ENCODE peak calls at places on chromosomes 1 and 21, in seven cellular contexts. One of them, this sample, is unnamed. For H3K27me3 and H3K4me1, the result is how much of the 10 kb centered on the place peaks cover.

GRCh38 chr1:156663178-156663577 is 14.0 kb downstream of the NES start:
- DNase-seq in heart left ventricle: peak
- DNase-seq in A673: no peak
- DNase-seq in endodermal cell: peak
- DNase-seq in CD8-positive, alpha-beta T cell: no peak
- DNase-seq in Caco-2: no peak
- DNase-seq in IMR-90: peak
- DNase-seq in this sample: no peak

GRCh38 chr21:41460578-41461527 is 34.8 kb downstream of the MX1 start:
- DNase-seq in heart left ventricle: peak
- DNase-seq in A673: peak
- DNase-seq in endodermal cell: peak
- DNase-seq in CD8-positive, alpha-beta T cell: peak
- DNase-seq in Caco-2: peak
- DNase-seq in IMR-90: peak
- DNase-seq in this sample: peak

GRCh38 chr1:202710070-202711025 is at the start of gene SYT2:
- DNase-seq in heart left ventricle: peak
- DNase-seq in A673: peak
- DNase-seq in endodermal cell: peak
- DNase-seq in CD8-positive, alpha-beta T cell: no peak
- DNase-seq in Caco-2: no peak
- DNase-seq in IMR-90: no peak
- DNase-seq in this sample: no peak

GRCh38 chr1:54839824-54840223 is 38.7 kb upstream of the TTC22 start:
- DNase-seq in heart left ventricle: no peak
- DNase-seq in A673: no peak
- DNase-seq in endodermal cell: peak
- DNase-seq in CD8-positive, alpha-beta T cell: no peak
- DNase-seq in Caco-2: no peak
- DNase-seq in IMR-90: no peak
- DNase-seq in this sample: peak

GRCh38 chr1:166638137-166638536 is 201.1 kb upstream of the POGK start:
- DNase-seq in heart left ventricle: no peak
- DNase-seq in A673: no peak
- DNase-seq in endodermal cell: no peak
- DNase-seq in CD8-positive, alpha-beta T cell: no peak
- DNase-seq in Caco-2: no peak
- DNase-seq in IMR-90: no peak
- DNase-seq in this sample: no peak

GRCh38 chr1:43531453-43531905 is 796 bp downstream of the PTPRF start:
- DNase-seq in heart left ventricle: no peak
- DNase-seq in A673: peak
- DNase-seq in endodermal cell: peak
- DNase-seq in CD8-positive, alpha-beta T cell: no peak
- DNase-seq in Caco-2: peak
- DNase-seq in IMR-90: no peak
- DNase-seq in this sample: no peak

GRCh38 chr21:42389449-42389835 is 6.4 kb downstream of the TMPRSS3 start:
- DNase-seq in heart left ventricle: no peak
- DNase-seq in A673: no peak
- DNase-seq in endodermal cell: no peak
- DNase-seq in CD8-positive, alpha-beta T cell: no peak
- DNase-seq in Caco-2: peak
- DNase-seq in IMR-90: no peak
- DNase-seq in this sample: no peak

GRCh38 chr1:78437393-78437792 is 53.4 kb upstream of the PTGFR start:
- DNase-seq in heart left ventricle: no peak
- DNase-seq in A673: peak
- DNase-seq in endodermal cell: no peak
- DNase-seq in CD8-positive, alpha-beta T cell: no peak
- DNase-seq in Caco-2: no peak
- DNase-seq in IMR-90: peak
- DNase-seq in this sample: no peak

GRCh38 chr1:17825273-17826164 is 70.4 kb downstream of the ACTL8 start:
- DNase-seq in heart left ventricle: no peak
- DNase-seq in A673: no peak
- DNase-seq in endodermal cell: no peak
- DNase-seq in CD8-positive, alpha-beta T cell: no peak
- DNase-seq in Caco-2: no peak
- DNase-seq in IMR-90: no peak
- DNase-seq in this sample: no peak

GRCh38 chr1:63082754-63083153 is 239.6 kb upstream of the FOXD3 start:
- DNase-seq in heart left ventricle: no peak
- DNase-seq in A673: peak
- DNase-seq in endodermal cell: no peak
- DNase-seq in CD8-positive, alpha-beta T cell: no peak
- DNase-seq in Caco-2: no peak
- DNase-seq in IMR-90: no peak
- DNase-seq in this sample: no peak

GRCh38 chr1:19429611-19430010 is 55.7 kb downstream of the CAPZB start:
- DNase-seq in heart left ventricle: no peak
- DNase-seq in A673: no peak
- DNase-seq in endodermal cell: no peak
- DNase-seq in CD8-positive, alpha-beta T cell: no peak
- DNase-seq in Caco-2: no peak
- DNase-seq in IMR-90: no peak
- DNase-seq in this sample: no peak

GRCh38 chr1:32623775-32624174 is 26.6 kb downstream of the ZBTB8OS start:
- DNase-seq in heart left ventricle: no peak
- DNase-seq in A673: no peak
- DNase-seq in endodermal cell: no peak
- DNase-seq in CD8-positive, alpha-beta T cell: no peak
- DNase-seq in Caco-2: no peak
- DNase-seq in IMR-90: no peak
- DNase-seq in this sample: no peak

GRCh38 chr1:107572674-107573205 is 392.2 kb downstream of the VAV3 start:
- DNase-seq in heart left ventricle: no peak
- DNase-seq in A673: peak
- DNase-seq in endodermal cell: no peak
- DNase-seq in CD8-positive, alpha-beta T cell: no peak
- DNase-seq in Caco-2: no peak
- DNase-seq in IMR-90: peak
- DNase-seq in this sample: peak

GRCh38 chr21:42459583-42460215 is 36.3 kb downstream of the RSPH1 start:
- DNase-seq in heart left ventricle: no peak
- DNase-seq in A673: no peak
- DNase-seq in endodermal cell: peak
- DNase-seq in CD8-positive, alpha-beta T cell: no peak
- DNase-seq in Caco-2: peak
- DNase-seq in IMR-90: no peak
- DNase-seq in this sample: no peak

GRCh38 chr1:27548136-27548853 is 55.6 kb downstream of the AHDC1 start:
- DNase-seq in heart left ventricle: no peak
- DNase-seq in A673: no peak
- DNase-seq in endodermal cell: no peak
- DNase-seq in CD8-positive, alpha-beta T cell: no peak
- DNase-seq in Caco-2: no peak
- DNase-seq in IMR-90: no peak
- DNase-seq in this sample: no peak
- H3K27me3 ChIP-seq in heart left ventricle: under half
- H3K27me3 ChIP-seq in A673: under half
- H3K27me3 ChIP-seq in endodermal cell: under half
- H3K27me3 ChIP-seq in CD8-positive, alpha-beta T cell: under half
- H3K27me3 ChIP-seq in Caco-2: under half
- H3K27me3 ChIP-seq in IMR-90: under half
- H3K27me3 ChIP-seq in this sample: under half

GRCh38 chr21:45914321-45914845 is 67.2 kb upstream of the COL6A1 start:
- DNase-seq in heart left ventricle: no peak
- DNase-seq in A673: no peak
- DNase-seq in endodermal cell: no peak
- DNase-seq in CD8-positive, alpha-beta T cell: no peak
- DNase-seq in Caco-2: no peak
- DNase-seq in IMR-90: no peak
- DNase-seq in this sample: no peak

GRCh38 chr21:45917241-45917640 is 64.3 kb upstream of the COL6A1 start:
- DNase-seq in heart left ventricle: no peak
- DNase-seq in A673: no peak
- DNase-seq in endodermal cell: no peak
- DNase-seq in CD8-positive, alpha-beta T cell: no peak
- DNase-seq in Caco-2: no peak
- DNase-seq in IMR-90: no peak
- DNase-seq in this sample: no peak

GRCh38 chr21:45918011-45918410 is 63.6 kb upstream of the COL6A1 start:
- DNase-seq in heart left ventricle: no peak
- DNase-seq in A673: no peak
- DNase-seq in endodermal cell: no peak
- DNase-seq in CD8-positive, alpha-beta T cell: no peak
- DNase-seq in Caco-2: no peak
- DNase-seq in IMR-90: no peak
- DNase-seq in this sample: no peak

GRCh38 chr21:45913886-45914285 is 67.7 kb upstream of the COL6A1 start:
- DNase-seq in heart left ventricle: no peak
- DNase-seq in A673: no peak
- DNase-seq in endodermal cell: no peak
- DNase-seq in CD8-positive, alpha-beta T cell: no peak
- DNase-seq in Caco-2: no peak
- DNase-seq in IMR-90: no peak
- DNase-seq in this sample: no peak

DNA sequence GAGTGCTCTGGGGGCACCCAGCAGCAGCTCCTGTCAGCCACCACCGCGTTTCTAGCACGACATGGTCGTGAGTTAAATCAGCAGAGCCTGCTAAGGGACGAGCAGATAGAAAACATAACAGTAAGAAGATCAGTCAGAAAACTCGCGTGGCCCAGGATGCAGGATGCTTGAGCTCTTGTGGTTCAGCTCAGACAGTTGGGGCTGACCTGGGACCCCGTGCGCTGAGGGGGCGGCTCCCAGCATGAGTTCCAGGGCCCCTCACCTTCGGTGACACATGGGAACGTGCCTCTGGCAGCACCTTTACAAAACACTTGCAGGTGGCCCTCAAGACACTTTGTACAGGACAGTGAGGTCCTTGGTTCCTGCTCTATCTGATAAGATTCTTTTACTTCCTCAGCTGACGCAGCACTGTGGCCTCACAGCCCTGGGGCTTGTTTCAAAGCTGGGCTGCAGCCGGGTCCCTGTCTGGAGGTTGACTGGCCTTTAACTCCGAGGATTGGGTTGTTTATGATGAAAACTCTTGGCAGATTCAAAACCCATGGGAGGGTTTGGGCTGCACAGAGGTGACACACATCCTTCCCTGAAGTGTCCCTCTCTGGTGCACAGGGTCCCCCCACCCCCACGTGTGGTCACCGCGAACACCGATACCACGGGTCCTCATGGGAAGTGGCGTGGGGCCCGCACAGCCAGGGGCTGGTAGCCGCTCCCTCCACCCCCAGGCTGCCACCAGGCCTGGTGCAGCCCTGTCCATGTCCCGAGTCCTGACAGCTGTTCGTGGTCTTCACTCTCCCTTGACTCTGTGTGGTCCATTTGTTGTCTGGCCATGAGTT is 65.3 kb upstream of the COL6A1 start:
- DNase-seq in heart left ventricle: no peak
- DNase-seq in A673: no peak
- DNase-seq in endodermal cell: no peak
- DNase-seq in CD8-positive, alpha-beta T cell: no peak
- DNase-seq in Caco-2: no peak
- DNase-seq in IMR-90: no peak
- DNase-seq in this sample: no peak
- H3K4me1 ChIP-seq in heart left ventricle: under half
- H3K4me1 ChIP-seq in A673: under half
- H3K4me1 ChIP-seq in endodermal cell: under half
- H3K4me1 ChIP-seq in CD8-positive, alpha-beta T cell: under half
- H3K4me1 ChIP-seq in Caco-2: under half
- H3K4me1 ChIP-seq in IMR-90: under half
- H3K4me1 ChIP-seq in this sample: under half

DNA sequence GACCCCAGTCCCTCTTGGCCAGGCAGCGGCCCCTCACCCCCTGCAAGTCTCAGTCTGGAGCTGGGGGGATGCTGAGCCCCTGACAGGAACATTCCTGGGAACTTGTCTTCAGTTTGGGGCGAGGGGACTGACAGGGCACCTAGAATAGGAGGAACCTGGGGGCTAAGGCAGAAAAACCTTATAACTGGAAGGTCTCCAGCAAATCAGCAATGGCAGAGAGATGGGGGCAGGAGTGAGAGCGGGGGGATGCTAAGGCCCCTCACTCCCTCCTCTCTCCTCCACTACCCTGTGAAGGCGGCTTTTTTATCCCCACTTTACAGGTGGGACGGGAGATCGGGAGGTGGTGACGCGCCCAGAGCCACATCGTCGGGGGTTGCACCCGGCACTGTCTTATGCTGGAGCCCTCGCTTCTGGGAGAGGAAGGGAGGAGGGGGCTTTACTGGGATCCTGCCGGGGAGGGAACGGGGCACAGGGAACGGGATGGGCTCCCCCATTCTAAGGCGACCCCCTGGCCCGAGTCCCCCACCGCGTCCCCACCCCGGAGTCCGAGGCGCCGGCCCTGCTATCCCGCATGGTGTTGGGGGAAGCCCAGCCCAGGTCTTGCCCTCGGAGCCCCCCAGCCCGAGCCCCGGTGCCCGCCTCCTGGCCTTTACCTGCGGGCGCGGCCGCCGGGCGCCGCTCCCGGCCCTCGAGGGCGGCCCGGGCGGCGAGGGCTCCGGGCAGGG is 456 bp downstream of the COL8A2 start:
- DNase-seq in heart left ventricle: no peak
- DNase-seq in A673: no peak
- DNase-seq in endodermal cell: no peak
- DNase-seq in CD8-positive, alpha-beta T cell: no peak
- DNase-seq in Caco-2: no peak
- DNase-seq in IMR-90: no peak
- DNase-seq in this sample: no peak
- TF ChIP-seq CTCF in heart left ventricle: no peak
- TF ChIP-seq CTCF in A673: no peak
- TF ChIP-seq CTCF in endodermal cell: no peak
- TF ChIP-seq CTCF in CD8-positive, alpha-beta T cell: no peak
- TF ChIP-seq CTCF in Caco-2: no peak
- TF ChIP-seq CTCF in IMR-90: no peak
- TF ChIP-seq CTCF in this sample: no peak

DNA sequence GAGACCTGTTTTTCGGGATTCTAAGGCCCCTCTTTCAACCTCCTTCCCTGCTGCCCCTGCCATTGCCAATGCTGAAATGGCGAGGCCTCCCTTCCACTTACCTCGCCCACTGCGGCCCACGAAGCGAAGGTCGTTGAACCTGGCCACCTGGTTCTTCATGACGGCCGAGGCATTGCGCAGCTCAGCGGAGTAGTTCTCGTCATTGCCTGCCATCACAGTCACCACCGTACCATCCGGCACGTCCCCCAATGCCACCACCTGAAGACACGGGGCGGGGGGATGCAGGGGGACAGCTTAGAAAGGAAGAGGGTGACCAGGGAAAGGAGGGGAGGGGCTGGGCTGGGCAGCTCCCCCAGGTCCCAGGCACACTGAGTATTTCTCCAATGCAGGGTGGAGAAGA is 2.6 kb downstream of the RUNX3 start:
- DNase-seq in heart left ventricle: no peak
- DNase-seq in A673: no peak
- DNase-seq in endodermal cell: no peak
- DNase-seq in CD8-positive, alpha-beta T cell: no peak
- DNase-seq in Caco-2: no peak
- DNase-seq in IMR-90: no peak
- DNase-seq in this sample: no peak
- H3K27me3 ChIP-seq in heart left ventricle: half or more
- H3K27me3 ChIP-seq in A673: under half
- H3K27me3 ChIP-seq in endodermal cell: half or more
- H3K27me3 ChIP-seq in CD8-positive, alpha-beta T cell: under half
- H3K27me3 ChIP-seq in Caco-2: under half
- H3K27me3 ChIP-seq in IMR-90: half or more
- H3K27me3 ChIP-seq in this sample: half or more

GRCh38 chr21:28111151-28111619 is 881.5 kb downstream of the LTN1 start:
- DNase-seq in heart left ventricle: peak
- DNase-seq in A673: no peak
- DNase-seq in endodermal cell: no peak
- DNase-seq in CD8-positive, alpha-beta T cell: no peak
- DNase-seq in Caco-2: no peak
- DNase-seq in IMR-90: peak
- DNase-seq in this sample: no peak
- H3K4me1 ChIP-seq in heart left ventricle: under half
- H3K4me1 ChIP-seq in A673: under half
- H3K4me1 ChIP-seq in endodermal cell: under half
- H3K4me1 ChIP-seq in CD8-positive, alpha-beta T cell: under half
- H3K4me1 ChIP-seq in Caco-2: under half
- H3K4me1 ChIP-seq in IMR-90: under half
- H3K4me1 ChIP-seq in this sample: under half

This sample was measured in foreskin keratinocyte.